ENCODE peak calls at places on chromosome 10, in eight cellular contexts. One of them, this sample, is unnamed.

GRCh38 chr10:6170638-6171037 is 32.1 kb upstream of the PFKFB3 start:
- DNase-seq in tibial artery: no peak
- DNase-seq in tibial nerve: no peak
- DNase-seq in psoas muscle: no peak
- DNase-seq in fibroblast of the aortic adventitia: no peak
- DNase-seq in epithelial cell of esophagus: no peak
- DNase-seq in fibroblast of lung: no peak
- DNase-seq in GM23338: no peak
- DNase-seq in this sample: peak

GRCh38 chr10:112094984-112095383 is 88.6 kb downstream of the GPAM start:
- DNase-seq in epithelial cell of esophagus: no peak
- DNase-seq in tibial nerve: no peak
- DNase-seq in GM23338: no peak
- DNase-seq in psoas muscle: no peak
- DNase-seq in fibroblast of lung: no peak
- DNase-seq in tibial artery: no peak
- DNase-seq in fibroblast of the aortic adventitia: no peak
- DNase-seq in this sample: no peak

GRCh38 chr10:71512794-71513379 is 116.2 kb downstream of the CDH23 start:
- DNase-seq in tibial artery: no peak
- DNase-seq in fibroblast of lung: peak
- DNase-seq in GM23338: no peak
- DNase-seq in tibial nerve: no peak
- DNase-seq in fibroblast of the aortic adventitia: no peak
- DNase-seq in psoas muscle: no peak
- DNase-seq in epithelial cell of esophagus: peak
- DNase-seq in this sample: no peak

GRCh38 chr10:131053192-131053591 is 258.3 kb downstream of the TCERG1L start:
- DNase-seq in tibial nerve: no peak
- DNase-seq in GM23338: no peak
- DNase-seq in tibial artery: no peak
- DNase-seq in epithelial cell of esophagus: no peak
- DNase-seq in fibroblast of lung: no peak
- DNase-seq in fibroblast of the aortic adventitia: no peak
- DNase-seq in psoas muscle: no peak
- DNase-seq in this sample: no peak

GRCh38 chr10:60951272-60951724 is 7.3 kb upstream of the RHOBTB1 start:
- DNase-seq in fibroblast of the aortic adventitia: no peak
- DNase-seq in GM23338: no peak
- DNase-seq in psoas muscle: no peak
- DNase-seq in epithelial cell of esophagus: no peak
- DNase-seq in tibial artery: no peak
- DNase-seq in fibroblast of lung: no peak
- DNase-seq in tibial nerve: no peak
- DNase-seq in this sample: peak

GRCh38 chr10:71244638-71245419 is 32.5 kb downstream of the UNC5B start:
- DNase-seq in epithelial cell of esophagus: no peak
- DNase-seq in fibroblast of the aortic adventitia: peak
- DNase-seq in tibial artery: peak
- DNase-seq in fibroblast of lung: peak
- DNase-seq in tibial nerve: peak
- DNase-seq in psoas muscle: peak
- DNase-seq in GM23338: no peak
- DNase-seq in this sample: peak

GRCh38 chr10:82463165-82463564 is 588.2 kb downstream of the NRG3 start:
- DNase-seq in psoas muscle: no peak
- DNase-seq in tibial nerve: no peak
- DNase-seq in fibroblast of lung: no peak
- DNase-seq in tibial artery: no peak
- DNase-seq in GM23338: no peak
- DNase-seq in epithelial cell of esophagus: no peak
- DNase-seq in fibroblast of the aortic adventitia: no peak
- DNase-seq in this sample: no peak

GRCh38 chr10:93165367-93165766 is 91.7 kb downstream of the CYP26A1 start:
- DNase-seq in fibroblast of lung: peak
- DNase-seq in GM23338: no peak
- DNase-seq in fibroblast of the aortic adventitia: no peak
- DNase-seq in psoas muscle: no peak
- DNase-seq in epithelial cell of esophagus: no peak
- DNase-seq in tibial nerve: no peak
- DNase-seq in tibial artery: no peak
- DNase-seq in this sample: no peak

GRCh38 chr10:93077860-93078337 is 4.2 kb downstream of the CYP26A1 start:
- DNase-seq in GM23338: no peak
- DNase-seq in psoas muscle: no peak
- DNase-seq in tibial artery: no peak
- DNase-seq in tibial nerve: no peak
- DNase-seq in epithelial cell of esophagus: no peak
- DNase-seq in fibroblast of the aortic adventitia: peak
- DNase-seq in fibroblast of lung: no peak
- DNase-seq in this sample: no peak

GRCh38 chr10:91883549-91884542 is 25.4 kb downstream of the FGFBP3 start:
- DNase-seq in tibial nerve: no peak
- DNase-seq in fibroblast of the aortic adventitia: peak
- DNase-seq in tibial artery: peak
- DNase-seq in epithelial cell of esophagus: peak
- DNase-seq in psoas muscle: no peak
- DNase-seq in fibroblast of lung: peak
- DNase-seq in GM23338: peak
- DNase-seq in this sample: peak

GRCh38 chr10:100522107-100522811 is 2.6 kb upstream of the SEC31B start:
- DNase-seq in psoas muscle: no peak
- DNase-seq in tibial artery: no peak
- DNase-seq in tibial nerve: no peak
- DNase-seq in fibroblast of lung: no peak
- DNase-seq in GM23338: no peak
- DNase-seq in epithelial cell of esophagus: peak
- DNase-seq in fibroblast of the aortic adventitia: no peak
- DNase-seq in this sample: no peak

GRCh38 chr10:100518761-100519241 is 860 bp downstream of the SEC31B start:
- DNase-seq in tibial artery: peak
- DNase-seq in psoas muscle: peak
- DNase-seq in tibial nerve: peak
- DNase-seq in fibroblast of lung: peak
- DNase-seq in epithelial cell of esophagus: peak
- DNase-seq in GM23338: peak
- DNase-seq in fibroblast of the aortic adventitia: peak
- DNase-seq in this sample: peak

GRCh38 chr10:100516847-100517246 is 2.8 kb downstream of the SEC31B start:
- DNase-seq in epithelial cell of esophagus: no peak
- DNase-seq in psoas muscle: peak
- DNase-seq in tibial artery: no peak
- DNase-seq in fibroblast of lung: no peak
- DNase-seq in fibroblast of the aortic adventitia: no peak
- DNase-seq in tibial nerve: no peak
- DNase-seq in GM23338: peak
- DNase-seq in this sample: no peak

GRCh38 chr10:100520811-100521210 is 1.1 kb upstream of the SEC31B start:
- DNase-seq in fibroblast of the aortic adventitia: peak
- DNase-seq in GM23338: no peak
- DNase-seq in epithelial cell of esophagus: peak
- DNase-seq in psoas muscle: no peak
- DNase-seq in fibroblast of lung: peak
- DNase-seq in tibial nerve: no peak
- DNase-seq in tibial artery: no peak
- DNase-seq in this sample: no peak

DNA sequence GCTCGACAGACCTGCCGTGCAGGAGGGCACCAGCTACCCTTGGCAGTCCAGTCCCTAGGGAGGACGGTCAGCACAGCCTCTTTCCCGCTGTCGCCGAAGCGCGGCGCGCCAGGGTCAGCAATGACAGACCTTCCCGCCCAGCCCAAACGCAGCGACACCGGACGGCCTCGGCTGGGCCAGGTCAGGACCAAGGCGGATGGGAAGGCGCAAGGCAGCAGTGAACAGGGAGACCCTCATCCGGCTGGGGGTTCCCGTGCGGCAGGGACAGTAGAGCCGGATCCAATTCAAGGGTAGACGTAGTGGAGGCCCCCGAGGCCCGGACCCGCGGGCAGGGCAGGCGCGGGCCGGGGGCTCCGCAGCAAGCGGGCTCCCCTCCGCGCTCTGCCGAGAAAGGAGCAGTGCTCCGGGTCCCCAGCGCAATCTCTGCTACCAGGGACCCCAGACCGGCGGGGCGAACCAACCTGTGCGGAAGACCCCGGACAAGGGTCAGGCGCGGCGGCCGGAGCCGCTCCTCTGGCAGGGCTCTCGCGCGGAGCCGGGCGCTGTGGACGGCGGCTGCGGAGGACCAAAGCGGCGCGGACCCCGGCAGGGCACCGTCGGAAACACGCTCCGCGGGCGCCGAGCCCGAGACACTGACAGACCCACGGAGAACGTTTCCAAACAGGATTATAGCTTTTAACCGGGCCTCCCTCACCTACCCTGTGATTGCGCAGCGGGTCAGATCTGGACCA is at the start of gene SEC31B:
- DNase-seq in fibroblast of the aortic adventitia: no peak
- DNase-seq in fibroblast of lung: no peak
- DNase-seq in tibial artery: no peak
- DNase-seq in GM23338: peak
- DNase-seq in epithelial cell of esophagus: no peak
- DNase-seq in psoas muscle: peak
- DNase-seq in tibial nerve: no peak
- DNase-seq in this sample: no peak
- TF ChIP-seq CTCF in fibroblast of the aortic adventitia: no peak
- TF ChIP-seq CTCF in fibroblast of lung: no peak
- TF ChIP-seq CTCF in tibial artery: no peak
- TF ChIP-seq CTCF in GM23338: peak
- TF ChIP-seq CTCF in epithelial cell of esophagus: no peak
- TF ChIP-seq CTCF in psoas muscle: no peak
- TF ChIP-seq CTCF in tibial nerve: no peak
- TF ChIP-seq CTCF in this sample: no peak

DNA sequence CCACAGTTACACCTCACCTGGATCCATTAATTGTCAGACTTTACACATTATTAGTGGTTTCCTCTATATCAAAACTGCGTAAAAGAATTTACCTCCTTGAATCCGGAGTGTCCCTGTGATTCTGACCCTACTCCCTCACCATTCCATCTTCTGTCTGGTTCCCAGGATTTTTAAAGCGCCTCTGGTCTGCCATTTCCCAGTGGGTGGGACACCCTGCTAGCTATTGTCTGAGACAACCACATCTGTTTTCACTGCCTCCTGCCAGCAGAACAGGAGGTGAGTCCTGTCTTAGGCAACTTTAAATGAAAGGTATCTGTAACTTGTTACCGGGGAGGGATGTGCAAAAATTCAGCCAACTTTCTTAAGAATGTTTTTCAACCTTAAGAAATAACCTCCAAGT is 2.3 kb downstream of the MACROH2A2 start:
- DNase-seq in tibial artery: no peak
- DNase-seq in psoas muscle: no peak
- DNase-seq in tibial nerve: no peak
- DNase-seq in GM23338: no peak
- DNase-seq in fibroblast of lung: no peak
- DNase-seq in fibroblast of the aortic adventitia: no peak
- DNase-seq in epithelial cell of esophagus: no peak
- DNase-seq in this sample: no peak
- H3K4me3 ChIP-seq in tibial artery: no peak
- H3K4me3 ChIP-seq in psoas muscle: no peak
- H3K4me3 ChIP-seq in tibial nerve: no peak
- H3K4me3 ChIP-seq in GM23338: no peak
- H3K4me3 ChIP-seq in fibroblast of lung: no peak
- H3K4me3 ChIP-seq in fibroblast of the aortic adventitia: no peak
- H3K4me3 ChIP-seq in epithelial cell of esophagus: no peak
- H3K4me3 ChIP-seq in this sample: no peak

DNA sequence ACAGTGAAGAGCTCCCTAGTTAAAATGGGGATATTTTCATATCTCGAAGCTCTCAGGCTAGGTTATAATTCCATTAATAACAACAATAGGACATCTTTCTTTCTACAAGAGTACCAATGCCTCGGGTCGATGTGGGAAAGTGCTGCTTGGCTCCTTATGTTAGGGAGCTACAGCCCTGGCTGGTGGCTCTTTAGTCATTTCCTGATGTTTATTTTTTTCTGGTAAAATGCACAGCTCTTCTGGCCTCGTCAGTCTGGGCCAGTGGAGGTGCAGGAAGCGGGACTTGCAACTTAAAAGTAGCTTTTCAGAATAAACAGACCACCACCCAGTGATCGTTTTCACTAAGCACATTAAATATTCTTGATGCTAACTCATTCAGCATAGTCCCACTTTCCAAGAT is 58.3 kb downstream of the MKX start:
- DNase-seq in fibroblast of the aortic adventitia: no peak
- DNase-seq in fibroblast of lung: no peak
- DNase-seq in epithelial cell of esophagus: no peak
- DNase-seq in tibial nerve: no peak
- DNase-seq in tibial artery: no peak
- DNase-seq in GM23338: no peak
- DNase-seq in psoas muscle: no peak
- DNase-seq in this sample: no peak
- TF ChIP-seq CTCF in fibroblast of the aortic adventitia: no peak
- TF ChIP-seq CTCF in fibroblast of lung: no peak
- TF ChIP-seq CTCF in epithelial cell of esophagus: no peak
- TF ChIP-seq CTCF in tibial nerve: no peak
- TF ChIP-seq CTCF in tibial artery: no peak
- TF ChIP-seq CTCF in GM23338: no peak
- TF ChIP-seq CTCF in psoas muscle: no peak
- TF ChIP-seq CTCF in this sample: no peak

GRCh38 chr10:116270691-116271592 is 2.1 kb downstream of the GFRA1 start:
- DNase-seq in fibroblast of the aortic adventitia: no peak
- DNase-seq in tibial nerve: no peak
- DNase-seq in epithelial cell of esophagus: no peak
- DNase-seq in GM23338: peak
- DNase-seq in fibroblast of lung: peak
- DNase-seq in tibial artery: no peak
- DNase-seq in psoas muscle: peak
- DNase-seq in this sample: no peak
- H3K4me3 ChIP-seq in fibroblast of the aortic adventitia: no peak
- H3K4me3 ChIP-seq in tibial nerve: peak
- H3K4me3 ChIP-seq in epithelial cell of esophagus: no peak
- H3K4me3 ChIP-seq in GM23338: peak
- H3K4me3 ChIP-seq in fibroblast of lung: no peak
- H3K4me3 ChIP-seq in tibial artery: peak
- H3K4me3 ChIP-seq in psoas muscle: peak
- H3K4me3 ChIP-seq in this sample: peak

GRCh38 chr10:64537112-64537511 is 1015.9 kb downstream of the REEP3 start:
- DNase-seq in fibroblast of the aortic adventitia: no peak
- DNase-seq in tibial artery: no peak
- DNase-seq in fibroblast of lung: no peak
- DNase-seq in tibial nerve: no peak
- DNase-seq in psoas muscle: no peak
- DNase-seq in GM23338: no peak
- DNase-seq in epithelial cell of esophagus: no peak
- DNase-seq in this sample: no peak
- TF ChIP-seq CTCF in fibroblast of the aortic adventitia: no peak
- TF ChIP-seq CTCF in tibial artery: no peak
- TF ChIP-seq CTCF in fibroblast of lung: no peak
- TF ChIP-seq CTCF in tibial nerve: no peak
- TF ChIP-seq CTCF in psoas muscle: no peak
- TF ChIP-seq CTCF in GM23338: no peak
- TF ChIP-seq CTCF in epithelial cell of esophagus: no peak
- TF ChIP-seq CTCF in this sample: no peak

This sample was measured in fibroblast of villous mesenchyme.